ENCODE peak calls at places on chromosomes 1 and 21, in seven cellular contexts. One of them, this sample, is unnamed.

GRCh38 chr21:44433791-44434567 is 21.3 kb upstream of the LRRC3 start:
- DNase-seq in tibial nerve: peak
- DNase-seq in transverse colon: no peak
- DNase-seq in A549: no peak
- DNase-seq in stomach: no peak
- DNase-seq in sigmoid colon: peak
- DNase-seq in upper lobe of left lung: peak
- DNase-seq in this sample: peak

GRCh38 chr1:82979593-82980230 is 1019.2 kb downstream of the TTLL7 start:
- DNase-seq in tibial nerve: no peak
- DNase-seq in transverse colon: no peak
- DNase-seq in A549: no peak
- DNase-seq in stomach: no peak
- DNase-seq in sigmoid colon: no peak
- DNase-seq in upper lobe of left lung: no peak
- DNase-seq in this sample: no peak

GRCh38 chr1:31904339-31905092 is 33.7 kb downstream of the PTP4A2 start:
- DNase-seq in tibial nerve: no peak
- DNase-seq in transverse colon: no peak
- DNase-seq in A549: peak
- DNase-seq in stomach: no peak
- DNase-seq in sigmoid colon: peak
- DNase-seq in upper lobe of left lung: peak
- DNase-seq in this sample: no peak

GRCh38 chr1:34547043-34547674 is 207.7 kb upstream of the GJB5 start:
- DNase-seq in tibial nerve: no peak
- DNase-seq in transverse colon: no peak
- DNase-seq in A549: peak
- DNase-seq in stomach: no peak
- DNase-seq in sigmoid colon: no peak
- DNase-seq in upper lobe of left lung: peak
- DNase-seq in this sample: no peak

GRCh38 chr1:186894415-186894814 is 65.7 kb downstream of the PLA2G4A start:
- DNase-seq in tibial nerve: no peak
- DNase-seq in transverse colon: no peak
- DNase-seq in A549: no peak
- DNase-seq in stomach: no peak
- DNase-seq in sigmoid colon: no peak
- DNase-seq in upper lobe of left lung: no peak
- DNase-seq in this sample: no peak

GRCh38 chr21:32597205-32597604 is 11.9 kb upstream of the TCP10L start:
- DNase-seq in tibial nerve: no peak
- DNase-seq in transverse colon: no peak
- DNase-seq in A549: peak
- DNase-seq in stomach: no peak
- DNase-seq in sigmoid colon: no peak
- DNase-seq in upper lobe of left lung: no peak
- DNase-seq in this sample: no peak

GRCh38 chr1:47187226-47187925 is 2.5 kb downstream of the PDZK1IP1 start:
- DNase-seq in tibial nerve: no peak
- DNase-seq in transverse colon: no peak
- DNase-seq in A549: no peak
- DNase-seq in stomach: peak
- DNase-seq in sigmoid colon: no peak
- DNase-seq in upper lobe of left lung: no peak
- DNase-seq in this sample: no peak

GRCh38 chr1:67816506-67816905 is 16.8 kb downstream of the GNG12 start:
- DNase-seq in tibial nerve: no peak
- DNase-seq in transverse colon: peak
- DNase-seq in A549: no peak
- DNase-seq in stomach: no peak
- DNase-seq in sigmoid colon: no peak
- DNase-seq in upper lobe of left lung: no peak
- DNase-seq in this sample: no peak

GRCh38 chr1:233242827-233243483 is 52.6 kb downstream of the PCNX2 start:
- DNase-seq in tibial nerve: no peak
- DNase-seq in transverse colon: peak
- DNase-seq in A549: no peak
- DNase-seq in stomach: no peak
- DNase-seq in sigmoid colon: no peak
- DNase-seq in upper lobe of left lung: no peak
- DNase-seq in this sample: no peak

GRCh38 chr1:42684139-42684538 is 1.9 kb downstream of the YBX1 start:
- DNase-seq in tibial nerve: no peak
- DNase-seq in transverse colon: no peak
- DNase-seq in A549: peak
- DNase-seq in stomach: no peak
- DNase-seq in sigmoid colon: no peak
- DNase-seq in upper lobe of left lung: no peak
- DNase-seq in this sample: no peak

GRCh38 chr1:26126321-26127084 is 14.9 kb downstream of the PDIK1L start:
- DNase-seq in tibial nerve: no peak
- DNase-seq in transverse colon: peak
- DNase-seq in A549: peak
- DNase-seq in stomach: peak
- DNase-seq in sigmoid colon: no peak
- DNase-seq in upper lobe of left lung: peak
- DNase-seq in this sample: no peak
- TF ChIP-seq EP300 in tibial nerve: peak
- TF ChIP-seq EP300 in transverse colon: peak
- TF ChIP-seq EP300 in A549: no peak
- TF ChIP-seq EP300 in stomach: no peak
- TF ChIP-seq EP300 in sigmoid colon: no peak
- TF ChIP-seq EP300 in upper lobe of left lung: no peak
- TF ChIP-seq EP300 in this sample: no peak

GRCh38 chr1:202616355-202616910 is 93.8 kb downstream of the SYT2 start:
- DNase-seq in tibial nerve: no peak
- DNase-seq in transverse colon: no peak
- DNase-seq in A549: no peak
- DNase-seq in stomach: no peak
- DNase-seq in sigmoid colon: no peak
- DNase-seq in upper lobe of left lung: no peak
- DNase-seq in this sample: no peak
- TF ChIP-seq EP300 in tibial nerve: no peak
- TF ChIP-seq EP300 in transverse colon: no peak
- TF ChIP-seq EP300 in A549: no peak
- TF ChIP-seq EP300 in stomach: no peak
- TF ChIP-seq EP300 in sigmoid colon: no peak
- TF ChIP-seq EP300 in upper lobe of left lung: no peak
- TF ChIP-seq EP300 in this sample: no peak

GRCh38 chr1:114078116-114078515 is 75.6 kb downstream of the SYT6 start:
- DNase-seq in tibial nerve: no peak
- DNase-seq in transverse colon: no peak
- DNase-seq in A549: no peak
- DNase-seq in stomach: no peak
- DNase-seq in sigmoid colon: no peak
- DNase-seq in upper lobe of left lung: no peak
- DNase-seq in this sample: no peak
- TF ChIP-seq EP300 in tibial nerve: no peak
- TF ChIP-seq EP300 in transverse colon: no peak
- TF ChIP-seq EP300 in A549: no peak
- TF ChIP-seq EP300 in stomach: no peak
- TF ChIP-seq EP300 in sigmoid colon: no peak
- TF ChIP-seq EP300 in upper lobe of left lung: no peak
- TF ChIP-seq EP300 in this sample: no peak

DNA sequence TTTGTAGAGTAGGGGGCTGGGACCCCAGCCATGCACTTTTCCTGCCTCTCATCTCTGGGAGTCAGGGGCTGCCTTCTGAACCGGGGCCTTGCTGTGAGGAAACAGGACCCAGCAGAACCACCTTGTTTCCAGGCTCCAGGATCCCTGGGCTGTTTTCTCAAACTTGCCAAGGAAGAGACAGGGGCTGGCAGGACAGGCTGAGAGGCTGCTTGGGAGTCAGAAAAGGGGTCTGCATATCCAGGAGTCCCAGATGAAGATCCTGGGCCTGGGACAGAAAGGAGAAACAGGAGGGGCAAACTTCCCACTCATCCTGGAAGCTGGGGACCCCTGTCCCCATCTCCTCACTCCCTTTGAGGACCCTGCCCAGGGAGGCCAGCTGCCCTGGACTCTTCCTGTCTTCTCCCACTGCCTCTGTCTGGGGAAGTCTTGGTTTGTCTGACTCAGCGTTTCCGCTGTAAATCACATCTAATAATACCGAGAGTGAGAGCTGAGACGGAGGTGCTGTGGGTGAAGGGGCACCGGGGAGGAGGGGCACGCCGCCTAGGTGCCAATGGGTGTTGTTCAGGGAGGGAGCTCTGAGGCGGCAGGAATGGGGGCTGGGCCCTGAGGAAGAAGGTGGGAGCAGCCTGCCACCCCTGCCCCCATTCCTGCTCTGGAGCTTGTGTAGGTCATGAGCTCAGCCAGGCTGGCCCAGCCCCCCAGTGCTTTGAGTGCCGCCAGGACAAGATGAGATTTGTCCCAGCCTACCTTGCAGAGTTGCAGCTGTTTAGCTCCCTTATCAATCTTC is 16.7 kb downstream of the POU3F1 start:
- DNase-seq in tibial nerve: no peak
- DNase-seq in transverse colon: peak
- DNase-seq in A549: no peak
- DNase-seq in stomach: no peak
- DNase-seq in sigmoid colon: peak
- DNase-seq in upper lobe of left lung: peak
- DNase-seq in this sample: peak
- TF ChIP-seq EP300 in tibial nerve: no peak
- TF ChIP-seq EP300 in transverse colon: no peak
- TF ChIP-seq EP300 in A549: no peak
- TF ChIP-seq EP300 in stomach: no peak
- TF ChIP-seq EP300 in sigmoid colon: no peak
- TF ChIP-seq EP300 in upper lobe of left lung: no peak
- TF ChIP-seq EP300 in this sample: no peak

DNA sequence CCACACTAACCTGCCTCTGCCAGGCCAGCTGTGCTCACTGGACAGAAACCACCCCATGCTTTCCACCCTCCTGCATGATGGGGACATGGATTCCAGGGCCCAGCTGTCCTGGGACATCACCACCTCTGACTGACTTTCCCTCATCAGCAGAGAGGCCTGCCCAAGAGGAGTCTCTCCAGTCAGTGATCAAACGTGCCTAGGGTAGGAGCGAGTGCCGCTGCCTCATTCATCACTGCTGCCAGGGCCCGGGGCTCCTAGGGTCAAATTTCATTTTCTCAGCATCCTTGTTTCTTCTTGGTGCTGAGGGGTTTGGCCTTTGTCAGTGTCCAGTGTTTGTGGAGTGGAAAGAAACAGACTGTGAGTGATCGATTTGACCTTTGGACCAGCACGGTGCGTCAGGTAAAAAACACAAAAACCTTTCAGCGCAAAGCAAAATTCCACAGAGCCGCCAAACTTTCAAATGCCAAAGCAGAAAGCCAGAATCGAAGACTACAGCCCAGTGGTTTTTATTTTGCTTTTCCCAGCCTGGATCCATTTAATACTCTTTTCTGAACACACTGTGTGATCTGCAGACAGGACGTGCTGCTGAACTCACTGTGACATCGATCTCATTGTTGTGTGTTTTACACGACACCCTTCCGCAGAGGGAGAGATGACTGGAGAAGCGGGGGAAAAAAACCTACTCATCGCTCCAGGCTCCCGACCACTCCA is 43.2 kb downstream of the CAPN8 start:
- DNase-seq in tibial nerve: no peak
- DNase-seq in transverse colon: no peak
- DNase-seq in A549: no peak
- DNase-seq in stomach: no peak
- DNase-seq in sigmoid colon: no peak
- DNase-seq in upper lobe of left lung: no peak
- DNase-seq in this sample: no peak
- TF ChIP-seq EP300 in tibial nerve: no peak
- TF ChIP-seq EP300 in transverse colon: no peak
- TF ChIP-seq EP300 in A549: no peak
- TF ChIP-seq EP300 in stomach: no peak
- TF ChIP-seq EP300 in sigmoid colon: no peak
- TF ChIP-seq EP300 in upper lobe of left lung: no peak
- TF ChIP-seq EP300 in this sample: no peak

GRCh38 chr1:30645807-30646206 is 77.6 kb downstream of the MATN1 start:
- DNase-seq in tibial nerve: no peak
- DNase-seq in transverse colon: no peak
- DNase-seq in A549: no peak
- DNase-seq in stomach: no peak
- DNase-seq in sigmoid colon: no peak
- DNase-seq in upper lobe of left lung: no peak
- DNase-seq in this sample: no peak
- TF ChIP-seq EP300 in tibial nerve: no peak
- TF ChIP-seq EP300 in transverse colon: no peak
- TF ChIP-seq EP300 in A549: no peak
- TF ChIP-seq EP300 in stomach: no peak
- TF ChIP-seq EP300 in sigmoid colon: no peak
- TF ChIP-seq EP300 in upper lobe of left lung: no peak
- TF ChIP-seq EP300 in this sample: no peak

GRCh38 chr1:204415351-204415750 is 3.7 kb upstream of the PPP1R15B start:
- DNase-seq in tibial nerve: no peak
- DNase-seq in transverse colon: no peak
- DNase-seq in A549: no peak
- DNase-seq in stomach: no peak
- DNase-seq in sigmoid colon: no peak
- DNase-seq in upper lobe of left lung: no peak
- DNase-seq in this sample: no peak

GRCh38 chr1:204418174-204419063 is 6.8 kb upstream of the PPP1R15B start:
- DNase-seq in tibial nerve: no peak
- DNase-seq in transverse colon: no peak
- DNase-seq in A549: peak
- DNase-seq in stomach: no peak
- DNase-seq in sigmoid colon: no peak
- DNase-seq in upper lobe of left lung: no peak
- DNase-seq in this sample: no peak

GRCh38 chr1:204419064-204419403 is 7.4 kb upstream of the PPP1R15B start:
- DNase-seq in tibial nerve: no peak
- DNase-seq in transverse colon: no peak
- DNase-seq in A549: peak
- DNase-seq in stomach: no peak
- DNase-seq in sigmoid colon: no peak
- DNase-seq in upper lobe of left lung: no peak
- DNase-seq in this sample: no peak

GRCh38 chr1:204416589-204417230 is 5.1 kb upstream of the PPP1R15B start:
- DNase-seq in tibial nerve: no peak
- DNase-seq in transverse colon: no peak
- DNase-seq in A549: no peak
- DNase-seq in stomach: no peak
- DNase-seq in sigmoid colon: no peak
- DNase-seq in upper lobe of left lung: no peak
- DNase-seq in this sample: no peak

GRCh38 chr1:204417231-204417997 is 5.8 kb upstream of the PPP1R15B start:
- DNase-seq in tibial nerve: no peak
- DNase-seq in transverse colon: peak
- DNase-seq in A549: peak
- DNase-seq in stomach: peak
- DNase-seq in sigmoid colon: peak
- DNase-seq in upper lobe of left lung: peak
- DNase-seq in this sample: no peak
- TF ChIP-seq EP300 in tibial nerve: peak
- TF ChIP-seq EP300 in transverse colon: no peak
- TF ChIP-seq EP300 in A549: peak
- TF ChIP-seq EP300 in stomach: no peak
- TF ChIP-seq EP300 in sigmoid colon: no peak
- TF ChIP-seq EP300 in upper lobe of left lung: no peak
- TF ChIP-seq EP300 in this sample: no peak